ENCODE peak calls at places on chromosomes 4 and X, in ten cellular contexts. One of them, this sample, is unnamed.

GRCh38 chrX:10163031-10163430 is 6.3 kb downstream of the CLCN4 start:
- DNase-seq in CD4-positive, alpha-beta T cell: no peak
- DNase-seq in Right ventricle myocardium superior: no peak
- DNase-seq in NCI-H1092: no peak
- DNase-seq in heart left ventricle: no peak
- DNase-seq in HuH-7: no peak
- DNase-seq in RKO: no peak
- DNase-seq in AG09309: no peak
- DNase-seq in NB4: no peak
- DNase-seq in NCI-H345: no peak
- DNase-seq in this sample: no peak

GRCh38 chrX:23935116-23935515 is 27.3 kb downstream of the CXorf58 start:
- DNase-seq in RKO: no peak
- DNase-seq in NB4: no peak
- DNase-seq in HuH-7: no peak
- DNase-seq in heart left ventricle: no peak
- DNase-seq in AG09309: no peak
- DNase-seq in NCI-H345: no peak
- DNase-seq in Right ventricle myocardium superior: no peak
- DNase-seq in NCI-H1092: no peak
- DNase-seq in CD4-positive, alpha-beta T cell: no peak
- DNase-seq in this sample: no peak

GRCh38 chr4:39021631-39022030 is 10.6 kb downstream of the TMEM156 start:
- DNase-seq in CD4-positive, alpha-beta T cell: no peak
- DNase-seq in AG09309: no peak
- DNase-seq in heart left ventricle: no peak
- DNase-seq in Right ventricle myocardium superior: no peak
- DNase-seq in HuH-7: no peak
- DNase-seq in NCI-H345: no peak
- DNase-seq in RKO: no peak
- DNase-seq in NB4: no peak
- DNase-seq in NCI-H1092: no peak
- DNase-seq in this sample: no peak

GRCh38 chr4:3045500-3045850 is 28.9 kb downstream of the HTT-AS start:
- DNase-seq in AG09309: peak
- DNase-seq in Right ventricle myocardium superior: peak
- DNase-seq in heart left ventricle: peak
- DNase-seq in HuH-7: no peak
- DNase-seq in CD4-positive, alpha-beta T cell: peak
- DNase-seq in NB4: peak
- DNase-seq in NCI-H1092: no peak
- DNase-seq in NCI-H345: no peak
- DNase-seq in RKO: peak
- DNase-seq in this sample: no peak

GRCh38 chrX:129665916-129666644 is 11.3 kb upstream of the APLN start:
- DNase-seq in heart left ventricle: no peak
- DNase-seq in Right ventricle myocardium superior: no peak
- DNase-seq in NCI-H345: no peak
- DNase-seq in NCI-H1092: no peak
- DNase-seq in AG09309: peak
- DNase-seq in HuH-7: no peak
- DNase-seq in CD4-positive, alpha-beta T cell: no peak
- DNase-seq in NB4: no peak
- DNase-seq in RKO: peak
- DNase-seq in this sample: no peak

GRCh38 chr4:46073778-46074177 is 50.1 kb downstream of the GABRG1 start:
- DNase-seq in NCI-H1092: no peak
- DNase-seq in Right ventricle myocardium superior: no peak
- DNase-seq in AG09309: no peak
- DNase-seq in CD4-positive, alpha-beta T cell: no peak
- DNase-seq in HuH-7: no peak
- DNase-seq in RKO: no peak
- DNase-seq in heart left ventricle: no peak
- DNase-seq in NCI-H345: no peak
- DNase-seq in NB4: peak
- DNase-seq in this sample: no peak

GRCh38 chr4:172009461-172009860 is 196.3 kb downstream of the GALNTL6 start:
- DNase-seq in AG09309: no peak
- DNase-seq in RKO: no peak
- DNase-seq in HuH-7: no peak
- DNase-seq in NB4: no peak
- DNase-seq in Right ventricle myocardium superior: no peak
- DNase-seq in NCI-H345: no peak
- DNase-seq in NCI-H1092: no peak
- DNase-seq in heart left ventricle: no peak
- DNase-seq in CD4-positive, alpha-beta T cell: no peak
- DNase-seq in this sample: no peak

GRCh38 chrX:130704053-130705038 is 198.7 kb downstream of the ENOX2 start:
- DNase-seq in CD4-positive, alpha-beta T cell: no peak
- DNase-seq in HuH-7: no peak
- DNase-seq in AG09309: no peak
- DNase-seq in NCI-H1092: no peak
- DNase-seq in heart left ventricle: no peak
- DNase-seq in NCI-H345: no peak
- DNase-seq in Right ventricle myocardium superior: no peak
- DNase-seq in NB4: no peak
- DNase-seq in RKO: no peak
- DNase-seq in this sample: no peak

GRCh38 chr4:124121511-124121934 is 591.0 kb downstream of the ANKRD50 start:
- DNase-seq in HuH-7: no peak
- DNase-seq in AG09309: peak
- DNase-seq in CD4-positive, alpha-beta T cell: no peak
- DNase-seq in Right ventricle myocardium superior: no peak
- DNase-seq in RKO: no peak
- DNase-seq in NCI-H1092: no peak
- DNase-seq in heart left ventricle: no peak
- DNase-seq in NCI-H345: no peak
- DNase-seq in NB4: no peak
- DNase-seq in this sample: no peak

GRCh38 chr4:1792832-1793495 is at the start of gene FGFR3:
- DNase-seq in RKO: peak
- DNase-seq in NCI-H1092: no peak
- DNase-seq in AG09309: no peak
- DNase-seq in CD4-positive, alpha-beta T cell: no peak
- DNase-seq in Right ventricle myocardium superior: peak
- DNase-seq in heart left ventricle: peak
- DNase-seq in NCI-H345: peak
- DNase-seq in NB4: peak
- DNase-seq in HuH-7: peak
- DNase-seq in this sample: peak

GRCh38 chr4:123127865-123128264 is 205.5 kb upstream of the NUDT6 start:
- DNase-seq in NCI-H345: no peak
- DNase-seq in CD4-positive, alpha-beta T cell: no peak
- DNase-seq in NCI-H1092: no peak
- DNase-seq in HuH-7: no peak
- DNase-seq in Right ventricle myocardium superior: no peak
- DNase-seq in heart left ventricle: no peak
- DNase-seq in RKO: no peak
- DNase-seq in NB4: no peak
- DNase-seq in AG09309: no peak
- DNase-seq in this sample: no peak

GRCh38 chr4:189279188-189279587 is 661.5 kb upstream of the FRG1 start:
- DNase-seq in HuH-7: no peak
- DNase-seq in AG09309: no peak
- DNase-seq in NCI-H1092: no peak
- DNase-seq in Right ventricle myocardium superior: no peak
- DNase-seq in RKO: no peak
- DNase-seq in NB4: no peak
- DNase-seq in CD4-positive, alpha-beta T cell: no peak
- DNase-seq in heart left ventricle: no peak
- DNase-seq in NCI-H345: no peak
- DNase-seq in this sample: no peak

GRCh38 chrX:71913156-71913950 is 2.7 kb downstream of the NHSL2 start:
- DNase-seq in CD4-positive, alpha-beta T cell: no peak
- DNase-seq in AG09309: no peak
- DNase-seq in NB4: no peak
- DNase-seq in heart left ventricle: no peak
- DNase-seq in RKO: no peak
- DNase-seq in NCI-H345: no peak
- DNase-seq in HuH-7: no peak
- DNase-seq in NCI-H1092: no peak
- DNase-seq in Right ventricle myocardium superior: no peak
- DNase-seq in this sample: no peak

GRCh38 chr4:184459413-184459812 is 14.9 kb downstream of the IRF2 start:
- DNase-seq in heart left ventricle: no peak
- DNase-seq in NB4: no peak
- DNase-seq in CD4-positive, alpha-beta T cell: no peak
- DNase-seq in RKO: peak
- DNase-seq in AG09309: no peak
- DNase-seq in Right ventricle myocardium superior: no peak
- DNase-seq in NCI-H1092: no peak
- DNase-seq in HuH-7: no peak
- DNase-seq in NCI-H345: no peak
- DNase-seq in this sample: no peak

GRCh38 chr4:8907596-8908205 is 36.1 kb upstream of the HMX1 start:
- DNase-seq in CD4-positive, alpha-beta T cell: no peak
- DNase-seq in HuH-7: no peak
- DNase-seq in AG09309: no peak
- DNase-seq in heart left ventricle: peak
- DNase-seq in NCI-H1092: no peak
- DNase-seq in NB4: no peak
- DNase-seq in RKO: no peak
- DNase-seq in Right ventricle myocardium superior: no peak
- DNase-seq in NCI-H345: no peak
- DNase-seq in this sample: no peak

GRCh38 chr4:6470502-6471302 is 1.7 kb downstream of the PPP2R2C start:
- DNase-seq in AG09309: no peak
- DNase-seq in NCI-H345: peak
- DNase-seq in RKO: peak
- DNase-seq in NCI-H1092: no peak
- DNase-seq in Right ventricle myocardium superior: peak
- DNase-seq in HuH-7: peak
- DNase-seq in NB4: peak
- DNase-seq in CD4-positive, alpha-beta T cell: no peak
- DNase-seq in heart left ventricle: peak
- DNase-seq in this sample: peak

This sample was measured in left cardiac atrium.